ENCODE peak calls at places on chromosome 5, in seven cellular contexts. Q is fibroblast of mammary gland; M is CD8-positive, alpha-beta memory T cell; B is left ventricle myocardium inferior; A is thyroid gland; D is neuronal stem cell; K is dorsolateral prefrontal cortex. U is an unnamed sample.

GRCh38 chr5:149902177-149902576 is 42.4 kb downstream of the PDE6A start:
- DNase-seq in Q (no peak), M (no peak), B (no peak), A (no peak), D (no peak), K (no peak), U (no peak)

GRCh38 chr5:149280124-149280523 is 8.5 kb downstream of the AFAP1L1 start:
- DNase-seq in Q (no peak), M (no peak), B (no peak), A (no peak), D (no peak), K (no peak), U (no peak)

GRCh38 chr5:96984506-96985192 is 48.8 kb downstream of the LNPEP start:
- DNase-seq in Q (no peak), M (no peak), B (no peak), A (no peak), D (no peak), K (no peak), U (no peak)

GRCh38 chr5:75202935-75203334 is 33.7 kb downstream of the ANKRD31 start:
- DNase-seq in Q (no peak), M (no peak), B (no peak), A (no peak), D (no peak), K (no peak), U (no peak)

GRCh38 chr5:179836225-179837019 is 15.7 kb downstream of the SQSTM1 start:
- DNase-seq in Q (peak), M (peak), B (no peak), A (no peak), D (no peak), K (no peak), U (no peak)

GRCh38 chr5:137761020-137761516 is 6.9 kb upstream of the HNRNPA0 start:
- DNase-seq in Q (no peak), M (no peak), B (no peak), A (no peak), D (no peak), K (no peak), U (no peak)

GRCh38 chr5:88269222-88269771 is 652 bp upstream of the TMEM161B start:
- DNase-seq in Q (peak), M (peak), B (no peak), A (peak), D (no peak), K (no peak), U (peak)

GRCh38 chr5:88388476-88389170 is 120.0 kb upstream of the TMEM161B start:
- DNase-seq in Q (no peak), M (no peak), B (no peak), A (no peak), D (peak), K (no peak), U (no peak)

GRCh38 chr5:94362857-94363256 is 255.5 kb downstream of the KIAA0825 start:
- DNase-seq in Q (no peak), M (no peak), B (no peak), A (no peak), D (no peak), K (no peak), U (no peak)

GRCh38 chr5:94361161-94361560 is 257.2 kb downstream of the KIAA0825 start:
- DNase-seq in Q (peak), M (no peak), B (no peak), A (no peak), D (no peak), K (no peak), U (no peak)

GRCh38 chr5:94360382-94360781 is 258.0 kb downstream of the KIAA0825 start:
- DNase-seq in Q (no peak), M (no peak), B (no peak), A (no peak), D (no peak), K (no peak), U (no peak)

GRCh38 chr5:94359880-94360279 is 258.5 kb downstream of the KIAA0825 start:
- DNase-seq in Q (no peak), M (no peak), B (no peak), A (no peak), D (no peak), K (no peak), U (no peak)

GRCh38 chr5:94361832-94362754 is 256.3 kb downstream of the KIAA0825 start:
- DNase-seq in Q (no peak), M (no peak), B (no peak), A (no peak), D (no peak), K (no peak), U (no peak)
- H3K4me3 ChIP-seq in Q (no peak), M (no peak), B (no peak), A (no peak), D (no peak), K (no peak), U (no peak)

GRCh38 chr5:167699434-167699833 is 592.0 kb upstream of the WWC1 start:
- DNase-seq in Q (peak), M (no peak), B (no peak), A (no peak), D (peak), K (no peak), U (no peak)
- H3K4me3 ChIP-seq in Q (no peak), M (no peak), B (no peak), A (no peak), D (no peak), K (no peak), U (no peak)

GRCh38 chr5:37696190-37697021 is 143.4 kb downstream of the GDNF start:
- DNase-seq in Q (peak), M (no peak), B (no peak), A (no peak), D (no peak), K (no peak), U (no peak)
- H3K4me3 ChIP-seq in Q (no peak), M (no peak), B (no peak), A (no peak), D (no peak), K (no peak), U (no peak)

DNA sequence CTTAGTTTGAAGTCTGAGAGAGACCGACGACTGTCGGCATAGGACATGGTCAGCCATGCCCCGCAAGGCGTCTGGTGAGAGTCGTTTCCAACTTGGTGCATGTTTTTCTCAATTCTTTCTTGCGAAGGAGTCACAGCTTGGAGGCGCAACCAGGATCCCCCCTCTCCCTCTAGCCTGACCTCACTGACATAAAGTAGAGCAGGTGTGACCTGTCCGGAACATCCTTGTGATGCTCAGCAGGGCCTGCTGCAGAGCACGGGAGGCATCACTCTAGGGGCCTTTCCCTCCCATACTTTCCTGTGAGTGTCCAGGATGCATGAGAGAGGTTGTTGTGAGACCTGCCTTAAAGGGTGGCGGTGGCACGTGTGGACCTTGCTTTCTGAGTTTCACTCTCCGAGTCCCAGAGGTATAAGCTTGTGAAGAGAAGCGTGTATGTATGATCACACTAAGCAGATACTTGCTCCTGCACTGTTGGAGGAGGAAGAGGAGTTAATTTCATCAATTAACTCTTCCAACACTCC is 5.0 kb downstream of the TENT4A start:
- DNase-seq in Q (no peak), M (no peak), B (no peak), A (no peak), D (no peak), K (no peak), U (no peak)
- H3K4me3 ChIP-seq in Q (no peak), M (no peak), B (no peak), A (no peak), D (no peak), K (no peak), U (no peak)

GRCh38 chr5:139700711-139701693 is 52.9 kb downstream of the CXXC5 start:
- DNase-seq in Q (no peak), M (no peak), B (no peak), A (no peak), D (no peak), K (no peak), U (no peak)
- H3K4me3 ChIP-seq in Q (no peak), M (no peak), B (no peak), A (no peak), D (peak), K (no peak), U (no peak)

U was measured in testis.